ENCODE peak calls at places on chromosomes 11 and 22, in six cellular contexts. C, K, G, O, B and M are unnamed samples.

GRCh38 chr11:10376061-10376460 is 71.2 kb downstream of the ADM start:
- DNase-seq in B (no peak), C (no peak), O (no peak), K (no peak), G (no peak), M (no peak)

GRCh38 chr11:43790444-43790794 is 90.2 kb upstream of the ALKBH3 start:
- DNase-seq in C (no peak), K (no peak), B (no peak), G (no peak), O (no peak), M (no peak)

GRCh38 chr11:76219243-76219642 is 12.9 kb upstream of the WNT11 start:
- DNase-seq in B (no peak), C (no peak), O (peak), G (no peak), K (no peak), M (no peak)

GRCh38 chr22:24707477-24707816 is 67.1 kb downstream of the PIWIL3 start:
- DNase-seq in O (no peak), K (no peak), B (no peak), C (no peak), G (no peak), M (no peak)

GRCh38 chr22:44646141-44646540 is 55.9 kb upstream of the PRR5 start:
- DNase-seq in B (no peak), G (no peak), O (no peak), C (no peak), K (no peak), M (no peak)

GRCh38 chr11:96045622-96046456 is 121.9 kb upstream of the MTMR2 start:
- DNase-seq in G (no peak), O (peak), C (peak), K (no peak), B (no peak), M (no peak)

GRCh38 chr11:68106165-68106940 is 14.8 kb downstream of the CHKA start:
- DNase-seq in B (no peak), G (no peak), C (no peak), O (no peak), K (no peak), M (no peak)

GRCh38 chr11:35484435-35484834 is 41.0 kb downstream of the PAMR1 start:
- DNase-seq in O (no peak), K (no peak), C (no peak), B (no peak), G (no peak), M (no peak)

GRCh38 chr11:66950113-66950535 is 8.1 kb downstream of the PC start:
- DNase-seq in B (peak), G (no peak), O (no peak), K (no peak), C (no peak), M (no peak)

GRCh38 chr22:43060213-43060612 is 29.0 kb downstream of the TTLL1 start:
- DNase-seq in G (no peak), O (no peak), B (peak), C (no peak), K (no peak), M (peak)

GRCh38 chr11:69948256-69949141 is 129.3 kb upstream of the FGF3 start:
- DNase-seq in K (no peak), B (no peak), C (no peak), G (no peak), O (peak), M (no peak)

GRCh38 chr11:83044958-83045712 is 26.6 kb downstream of the RAB30 start:
- DNase-seq in B (no peak), C (no peak), O (no peak), K (peak), G (peak), M (no peak)

GRCh38 chr22:37242395-37242918 is 1.6 kb downstream of the RAC2 start:
- DNase-seq in B (peak), K (no peak), C (no peak), G (no peak), O (peak), M (peak)

GRCh38 chr11:2700415-2701211 is 819 bp upstream of the KCNQ1OT1 start:
- DNase-seq in G (peak), C (peak), B (peak), K (no peak), O (peak), M (no peak)

GRCh38 chr11:112308651-112309050 is 48.0 kb upstream of the PLET1 start:
- DNase-seq in C (no peak), G (no peak), K (no peak), B (no peak), O (no peak), M (no peak)

GRCh38 chr11:2092956-2093412 is 46.2 kb downstream of the IGF2 start:
- DNase-seq in O (peak), G (peak), K (no peak), C (peak), B (peak), M (no peak)

GRCh38 chr11:75813622-75814039 is 1.4 kb upstream of the UVRAG start:
- DNase-seq in B (no peak), C (no peak), K (no peak), O (no peak), G (no peak), M (no peak)

GRCh38 chr11:47786373-47786772 is 19.2 kb upstream of the FNBP4 start:
- DNase-seq in G (no peak), O (peak), B (no peak), K (no peak), C (no peak), M (no peak)

GRCh38 chr11:122796128-122796717 is 42.1 kb upstream of the CRTAM start:
- DNase-seq in O (peak), C (no peak), B (peak), K (no peak), G (peak), M (peak)

GRCh38 chr11:62934496-62934785 is 13.3 kb upstream of the CHRM1 start:
- DNase-seq in O (no peak), B (no peak), K (no peak), G (no peak), C (no peak), M (no peak)

GRCh38 chr11:72750086-72750485 is 2.1 kb downstream of the ARAP1 start:
- DNase-seq in G (no peak), C (no peak), O (no peak), B (no peak), K (no peak), M (no peak)

GRCh38 chr22:19988965-19989724 is 27.5 kb downstream of the ARVCF start:
- DNase-seq in G (no peak), K (no peak), B (no peak), O (peak), C (no peak), M (no peak)

GRCh38 chr22:28229566-28230483 is 310.8 kb upstream of the PITPNB start:
- DNase-seq in G (no peak), B (no peak), K (no peak), O (no peak), C (no peak), M (no peak)

GRCh38 chr11:70790671-70791300 is 392.5 kb downstream of the CTTN start:
- DNase-seq in K (no peak), G (no peak), B (no peak), C (no peak), O (no peak), M (no peak)

GRCh38 chr11:102223859-102224258 is 93.4 kb upstream of the BIRC3 start:
- DNase-seq in G (no peak), B (no peak), K (no peak), C (no peak), O (no peak), M (no peak)

GRCh38 chr11:86147004-86147403 is 78.1 kb upstream of the PICALM start:
- DNase-seq in C (no peak), O (no peak), B (no peak), G (no peak), K (no peak), M (no peak)

GRCh38 chr22:21762712-21763581 is 27.4 kb upstream of the YPEL1 start:
- DNase-seq in B (peak), C (no peak), K (no peak), G (no peak), O (no peak), M (peak)

GRCh38 chr11:88012456-88012855 is 162.8 kb downstream of the RAB38 start:
- DNase-seq in C (no peak), O (no peak), K (no peak), B (no peak), G (peak), M (no peak)

GRCh38 chr11:11813288-11813962 is 28.3 kb upstream of the USP47 start:
- DNase-seq in B (no peak), O (no peak), K (peak), C (no peak), G (no peak), M (no peak)

GRCh38 chr11:70065318-70066135 is 12.6 kb upstream of the ANO1 start:
- DNase-seq in K (no peak), G (no peak), B (no peak), O (no peak), C (no peak), M (no peak)

GRCh38 chr11:107157146-107157808 is 139.0 kb upstream of the GUCY1A2 start:
- DNase-seq in B (no peak), G (no peak), O (no peak), C (no peak), K (no peak), M (no peak)

GRCh38 chr22:49163960-49164690 is 663.5 kb downstream of the BRD1 start:
- DNase-seq in C (no peak), K (no peak), G (no peak), O (no peak), B (no peak), M (no peak)

GRCh38 chr11:9277176-9277575 is 12.0 kb upstream of the DENND5A start:
- DNase-seq in O (no peak), K (no peak), G (no peak), C (no peak), B (no peak), M (no peak)

GRCh38 chr22:35533365-35534029 is 7.1 kb upstream of the RASD2 start:
- DNase-seq in G (no peak), O (no peak), C (no peak), K (no peak), B (no peak), M (no peak)

GRCh38 chr22:27747396-27748256 is 53.9 kb downstream of the MN1 start:
- DNase-seq in B (no peak), K (no peak), O (no peak), C (no peak), G (no peak), M (no peak)